ENCODE peak calls at places on chromosomes 2 and 18, in seven cellular contexts. O is fibroblast of lung, M is cardiac muscle cell, W is body of pancreas, N is K562, Y is nephron progenitor cell, S is RWPE1. R is an unnamed sample.

GRCh38 chr2:145961846-145962245 is 1441.9 kb upstream of the ZEB2 start:
- DNase-seq in O (peak; percentile 5), M (no peak), W (no peak), N (no peak), Y (no peak), S (no peak), R (no peak)

GRCh38 chr18:7221424-7222155 is 9.3 kb upstream of the LRRC30 start:
- DNase-seq in O (peak; percentile 78), M (peak; percentile 86), W (peak; percentile 47), N (peak; percentile 66), Y (peak; percentile 63), S (peak; percentile 54), R (peak; percentile 39)

GRCh38 chr18:3867768-3868445 is 417.9 kb downstream of the TGIF1 start:
- DNase-seq in O (peak; percentile 35), M (no peak), W (no peak), N (no peak), Y (no peak), S (no peak), R (no peak)

GRCh38 chr2:205060269-205060668 is 515.0 kb downstream of the PARD3B start:
- DNase-seq in O (peak; percentile 33), M (no peak), W (no peak), N (no peak), Y (no peak), S (peak; percentile 19), R (no peak)

GRCh38 chr2:225173909-225174308 is 131.6 kb upstream of the DOCK10 start:
- DNase-seq in O (no peak), M (no peak), W (no peak), N (no peak), Y (peak; percentile 21), S (no peak), R (no peak)

GRCh38 chr2:217510790-217511291 is 492.0 kb downstream of the TNS1 start:
- DNase-seq in O (peak; percentile 94), M (peak; percentile 87), W (peak; percentile 63), N (peak; percentile 59), Y (peak; percentile 66), S (peak; percentile 73), R (peak; percentile 28)

GRCh38 chr2:219298759-219299371 is 10.3 kb downstream of the PTPRN start:
- DNase-seq in O (peak; percentile 79), M (peak; percentile 78), W (peak; percentile 93), N (peak; percentile 81), Y (peak; percentile 95), S (peak; percentile 91), R (peak; percentile 85)

GRCh38 chr2:144554811-144555210 is 34.9 kb upstream of the ZEB2 start:
- DNase-seq in O (peak; percentile 15), M (no peak), W (no peak), N (no peak), Y (no peak), S (no peak), R (no peak)

GRCh38 chr18:74610216-74610615 is 12.5 kb downstream of the ZNF407 start:
- DNase-seq in O (no peak), M (no peak), W (no peak), N (no peak), Y (no peak), S (no peak), R (no peak)

GRCh38 chr2:45898819-45899218 is 247.3 kb downstream of the PRKCE start:
- DNase-seq in O (no peak), M (no peak), W (no peak), N (peak; percentile 21), Y (no peak), S (no peak), R (no peak)

GRCh38 chr2:215361876-215362561 is 50.2 kb downstream of the ATIC start:
- DNase-seq in O (peak; percentile 21), M (no peak), W (no peak), N (peak; percentile 31), Y (no peak), S (no peak), R (no peak)

GRCh38 chr2:47269316-47270232 is 114.5 kb upstream of the STPG4 start:
- DNase-seq in O (peak; percentile 96), M (no peak), W (peak; percentile 19), N (peak; percentile 42), Y (no peak), S (peak; percentile 93), R (no peak)

GRCh38 chr2:108589372-108589771 is 55.1 kb downstream of the LIMS1 start:
- DNase-seq in O (no peak), M (no peak), W (no peak), N (no peak), Y (no peak), S (no peak), R (no peak)

GRCh38 chr18:79678665-79679551 is 695 bp upstream of the CTDP1 start:
- DNase-seq in O (peak; percentile 99), M (peak; percentile 99), W (peak; percentile 99), N (peak; percentile 96), Y (peak; percentile 95), S (peak; percentile 97), R (peak; percentile 97)

GRCh38 chr2:138042311-138042710 is 78.0 kb downstream of the HNMT start:
- DNase-seq in O (no peak), M (no peak), W (no peak), N (no peak), Y (no peak), S (no peak), R (no peak)

GRCh38 chr18:29154196-29154757 is 977.3 kb upstream of the CDH2 start:
- DNase-seq in O (no peak), M (no peak), W (no peak), N (no peak), Y (no peak), S (no peak), R (no peak)

GRCh38 chr2:211306929-211307328 is 750.5 kb downstream of the CPS1 start:
- DNase-seq in O (no peak), M (no peak), W (no peak), N (no peak), Y (no peak), S (no peak), R (no peak)

GRCh38 chr2:5845798-5846197 is 153.6 kb downstream of the SOX11 start:
- DNase-seq in O (no peak), M (no peak), W (no peak), N (no peak), Y (no peak), S (no peak), R (no peak)

GRCh38 chr18:30113454-30113853 is 929.1 kb downstream of the DSC3 start:
- DNase-seq in O (no peak), M (no peak), W (no peak), N (no peak), Y (no peak), S (no peak), R (no peak)

GRCh38 chr2:199716807-199717586 is 134.0 kb downstream of the FTCDNL1 start:
- DNase-seq in O (no peak), M (peak; percentile 43), W (no peak), N (no peak), Y (peak; percentile 16), S (peak; percentile 71), R (no peak)

GRCh38 chr2:237665713-237666143 is 38.3 kb downstream of the LRRFIP1 start:
- DNase-seq in O (no peak), M (no peak), W (no peak), N (no peak), Y (peak; percentile 35), S (no peak), R (no peak)

GRCh38 chr18:52903858-52904257 is 563.9 kb downstream of the DCC start:
- DNase-seq in O (peak; percentile 2), M (peak; percentile 77), W (peak; percentile 71), N (peak; percentile 4), Y (peak; percentile 71), S (peak; percentile 0), R (peak; percentile 50)

GRCh38 chr2:112692914-112693313 is 27.9 kb upstream of the NT5DC4 start:
- DNase-seq in O (no peak), M (no peak), W (no peak), N (no peak), Y (no peak), S (no peak), R (no peak)

GRCh38 chr18:42082415-42083234 is 127.6 kb downstream of the PIK3C3 start:
- DNase-seq in O (no peak), M (no peak), W (no peak), N (no peak), Y (no peak), S (no peak), R (no peak)

GRCh38 chr2:56448403-56448998 is 264.7 kb downstream of the CCDC85A start:
- DNase-seq in O (no peak), M (no peak), W (no peak), N (no peak), Y (peak; percentile 16), S (no peak), R (no peak)

GRCh38 chr2:201182650-201183372 is at the start of gene CASP10:
- DNase-seq in O (peak; percentile 57), M (no peak), W (peak; percentile 35), N (peak; percentile 88), Y (no peak), S (peak; percentile 78), R (no peak)

GRCh38 chr2:149819356-149819957 is 231.9 kb upstream of the MMADHC start:
- DNase-seq in O (no peak), M (no peak), W (no peak), N (no peak), Y (no peak), S (no peak), R (no peak)

GRCh38 chr2:132438650-132439030 is 22.0 kb downstream of the GPR39 start:
- DNase-seq in O (peak; percentile 74), M (no peak), W (no peak), N (no peak), Y (no peak), S (peak; percentile 94), R (no peak)

GRCh38 chr2:189762551-189763298 is at the start of gene OSGEPL1:
- DNase-seq in O (peak; percentile 94), M (peak; percentile 93), W (peak; percentile 94), N (peak; percentile 96), Y (peak; percentile 82), S (peak; percentile 73), R (peak; percentile 79)

DNA sequence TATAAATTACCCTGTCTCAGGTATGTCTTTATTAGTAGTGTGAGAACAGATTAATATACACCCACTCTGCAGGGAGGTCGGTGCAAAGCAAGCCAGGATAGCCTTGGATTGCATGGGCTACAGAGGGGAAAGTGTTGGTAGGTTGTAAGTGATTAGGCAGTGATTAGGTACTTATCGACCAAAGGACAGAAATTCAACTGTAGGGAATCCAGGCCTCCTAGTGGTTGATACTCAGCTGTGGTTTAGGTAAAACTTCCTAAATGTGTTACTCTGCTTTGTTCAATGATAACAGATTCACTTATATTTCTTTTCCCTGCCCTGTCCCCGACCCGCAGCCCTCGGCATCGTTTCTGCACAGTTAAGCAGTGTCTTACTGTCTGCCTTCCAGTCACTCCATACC is 444.0 kb downstream of the FIGN start:
- DNase-seq in O (no peak), M (no peak), W (no peak), N (no peak), Y (no peak), S (no peak), R (no peak)
- TF ChIP-seq CTCF in O (no peak), M (no peak), W (no peak), N (no peak), Y (no peak), S (no peak), R (no peak)

GRCh38 chr2:164538250-164538866 is 82.9 kb downstream of the GRB14 start:
- DNase-seq in O (peak; percentile 27), M (peak; percentile 63), W (no peak), N (peak; percentile 10), Y (peak; percentile 5), S (peak; percentile 63), R (no peak)
- TF ChIP-seq CTCF in O (peak; percentile 67), M (peak; percentile 86), W (peak; percentile 58), N (peak; percentile 33), Y (peak; percentile 70), S (peak; percentile 69), R (peak; percentile 77)

GRCh38 chr18:22570492-22570891 is 152.8 kb upstream of the CTAGE1 start:
- DNase-seq in O (no peak), M (no peak), W (no peak), N (no peak), Y (no peak), S (no peak), R (no peak)
- TF ChIP-seq CTCF in O (no peak), M (no peak), W (no peak), N (no peak), Y (no peak), S (no peak), R (peak; percentile 22)

GRCh38 chr18:64119916-64120315 is 29.0 kb downstream of the LINC00305 start:
- DNase-seq in O (no peak), M (peak; percentile 36), W (no peak), N (no peak), Y (no peak), S (no peak), R (no peak)
- TF ChIP-seq CTCF in O (peak; percentile 3), M (peak; percentile 5), W (no peak), N (no peak), Y (no peak), S (peak; percentile 7), R (peak; percentile 40)